ENCODE peak calls at places on chromosomes 13 and 19, in four cellular contexts. W is nucleus accumbens, X is Kasumi-1, Q is NB4. M is an unnamed sample.

GRCh38 chr19:31725051-31725450 is 375.8 kb upstream of the TSHZ3 start:
- DNase-seq in W (no peak), X (no peak), Q (no peak), M (no peak)

GRCh38 chr13:76884167-76884566 is 2.0 kb downstream of the KCTD12 start:
- DNase-seq in W (no peak), X (peak; percentile 2), Q (peak; percentile 30), M (no peak)

GRCh38 chr19:6997679-6998445 is 23.4 kb downstream of the MBD3L2B start:
- DNase-seq in W (no peak), X (peak; percentile 19), Q (peak; percentile 85), M (no peak)

GRCh38 chr13:21095311-21095710 is 33.9 kb upstream of the LATS2 start:
- DNase-seq in W (no peak), X (no peak), Q (peak; percentile 56), M (no peak)

GRCh38 chr19:1445185-1445931 is 4.6 kb upstream of the APC2 start:
- DNase-seq in W (peak; percentile 17), X (peak; percentile 65), Q (peak; percentile 65), M (peak; percentile 66)

GRCh38 chr19:29573486-29573885 is 32.6 kb upstream of the POP4 start:
- DNase-seq in W (no peak), X (no peak), Q (no peak), M (no peak)

GRCh38 chr19:6490134-6490533 is 8.5 kb upstream of the DENND1C start:
- DNase-seq in W (no peak), X (no peak), Q (no peak), M (no peak)

GRCh38 chr13:40537146-40537895 is 129.1 kb downstream of the FOXO1 start:
- DNase-seq in W (no peak), X (no peak), Q (no peak), M (no peak)

GRCh38 chr19:45653634-45654033 is 14.4 kb upstream of the GIPR start:
- DNase-seq in W (no peak), X (no peak), Q (no peak), M (no peak)

GRCh38 chr19:47021536-47022139 is 2.0 kb downstream of the NPAS1 start:
- DNase-seq in W (no peak), X (no peak), Q (no peak), M (no peak)

GRCh38 chr19:57527136-57527881 is at the start of gene ZNF549:
- DNase-seq in W (peak; percentile 63), X (peak; percentile 94), Q (peak; percentile 88), M (peak; percentile 69)

GRCh38 chr13:110262944-110263343 is 44.0 kb downstream of the COL4A1 start:
- DNase-seq in W (no peak), X (no peak), Q (no peak), M (no peak)

GRCh38 chr13:112692104-112692503 is 2.3 kb downstream of the ATP11A start:
- DNase-seq in W (no peak), X (no peak), Q (no peak), M (no peak)

GRCh38 chr19:34645551-34645950 is 31.4 kb downstream of the SCGB2B2 start:
- DNase-seq in W (no peak), X (no peak), Q (no peak), M (no peak)

GRCh38 chr13:36475468-36475867 is 43.2 kb downstream of the CCNA1 start:
- DNase-seq in W (no peak), X (no peak), Q (peak; percentile 58), M (no peak)

GRCh38 chr13:75482070-75482819 is at the start of gene TBC1D4:
- DNase-seq in W (peak; percentile 43), X (peak; percentile 96), Q (peak; percentile 97), M (peak; percentile 82)

M was measured in globus pallidus.